ENCODE peak calls at places on chromosomes 2 and 18, in ten cellular contexts. J, Q, Z, A, B, N, T, E, H and I are unnamed samples.

GRCh38 chr2:233349005-233349998 is 5.0 kb upstream of the DGKD start:
- DNase-seq in J (no peak), Q (peak; percentile 0), Z (no peak), A (peak; percentile 68), B (peak; percentile 87), N (no peak), T (no peak), E (peak; percentile 70), H (no peak), I (no peak)

GRCh38 chr2:163231666-163232065 is 393.1 kb upstream of the KCNH7 start:
- DNase-seq in J (no peak), Q (no peak), Z (no peak), A (no peak), B (no peak), N (no peak), T (no peak), E (no peak), H (no peak), I (no peak)

GRCh38 chr2:240787521-240788472 is 32.2 kb downstream of the KIF1A start:
- DNase-seq in J (no peak), Q (no peak), Z (no peak), A (no peak), B (no peak), N (no peak), T (no peak), E (peak; percentile 4), H (no peak), I (no peak)

GRCh38 chr2:174664084-174664759 is 66.6 kb upstream of the WIPF1 start:
- DNase-seq in J (no peak), Q (no peak), Z (no peak), A (no peak), B (no peak), N (no peak), T (no peak), E (no peak), H (no peak), I (no peak)

GRCh38 chr2:45612265-45612664 is 1.2 kb upstream of the SRBD1 start:
- DNase-seq in J (no peak), Q (no peak), Z (no peak), A (no peak), B (no peak), N (no peak), T (no peak), E (no peak), H (no peak), I (no peak)

GRCh38 chr2:51995293-51995692 is 963.4 kb upstream of the NRXN1 start:
- DNase-seq in J (no peak), Q (no peak), Z (no peak), A (no peak), B (no peak), N (peak; percentile 88), T (no peak), E (no peak), H (no peak), I (no peak)

GRCh38 chr2:30373881-30374302 is 73.2 kb upstream of the LCLAT1 start:
- DNase-seq in J (no peak), Q (no peak), Z (peak; percentile 9), A (no peak), B (no peak), N (peak; percentile 64), T (no peak), E (no peak), H (peak; percentile 42), I (no peak)

GRCh38 chr2:9473985-9474360 is 378 bp upstream of the IAH1 start:
- DNase-seq in J (peak; percentile 46), Q (no peak), Z (peak; percentile 14), A (peak; percentile 68), B (no peak), N (peak; percentile 26), T (peak; percentile 65), E (peak; percentile 81), H (peak; percentile 69), I (peak; percentile 62)

GRCh38 chr2:10591207-10591606 is 98.6 kb downstream of the NOL10 start:
- DNase-seq in J (no peak), Q (no peak), Z (no peak), A (no peak), B (no peak), N (peak; percentile 14), T (no peak), E (no peak), H (no peak), I (no peak)

GRCh38 chr18:46264255-46264654 is 160.1 kb downstream of the HAUS1 start:
- DNase-seq in J (no peak), Q (no peak), Z (no peak), A (no peak), B (no peak), N (peak; percentile 41), T (peak; percentile 35), E (no peak), H (peak; percentile 37), I (no peak)

GRCh38 chr2:237497009-237497819 is 10.2 kb downstream of the MLPH start:
- DNase-seq in J (no peak), Q (no peak), Z (no peak), A (no peak), B (no peak), N (no peak), T (no peak), E (no peak), H (peak; percentile 76), I (no peak)

GRCh38 chr18:48934708-48935432 is 15.9 kb downstream of the SMAD7 start:
- DNase-seq in J (no peak), Q (no peak), Z (no peak), A (peak; percentile 60), B (peak; percentile 12), N (no peak), T (no peak), E (no peak), H (no peak), I (no peak)

GRCh38 chr2:61554604-61555003 is 16.4 kb upstream of the XPO1 start:
- DNase-seq in J (no peak), Q (no peak), Z (no peak), A (no peak), B (no peak), N (no peak), T (no peak), E (no peak), H (no peak), I (no peak)

GRCh38 chr2:232927793-232928563 is 57.9 kb downstream of the SNORC start:
- DNase-seq in J (no peak), Q (peak; percentile 10), Z (no peak), A (peak; percentile 60), B (no peak), N (no peak), T (no peak), E (peak; percentile 48), H (peak; percentile 94), I (peak; percentile 29)

GRCh38 chr2:40200516-40200915 is 251.4 kb downstream of the SLC8A1 start:
- DNase-seq in J (no peak), Q (no peak), Z (no peak), A (no peak), B (no peak), N (peak; percentile 40), T (no peak), E (no peak), H (no peak), I (no peak)

GRCh38 chr18:6249788-6250187 is 164.9 kb downstream of the L3MBTL4 start:
- DNase-seq in J (no peak), Q (no peak), Z (no peak), A (no peak), B (no peak), N (no peak), T (no peak), E (no peak), H (no peak), I (no peak)

GRCh38 chr2:231666171-231667095 is 41.9 kb upstream of the PTMA start:
- DNase-seq in J (peak; percentile 97), Q (no peak), Z (peak; percentile 90), A (peak; percentile 78), B (peak; percentile 94), N (peak; percentile 96), T (no peak), E (peak; percentile 87), H (peak; percentile 93), I (no peak)

GRCh38 chr18:50154420-50154819 is 40.5 kb downstream of the MYO5B start:
- DNase-seq in J (no peak), Q (no peak), Z (no peak), A (no peak), B (no peak), N (no peak), T (no peak), E (no peak), H (no peak), I (no peak)

GRCh38 chr2:23411752-23412431 is 26.9 kb downstream of the KLHL29 start:
- DNase-seq in J (no peak), Q (no peak), Z (no peak), A (no peak), B (no peak), N (peak; percentile 97), T (no peak), E (no peak), H (no peak), I (no peak)

GRCh38 chr2:138615257-138615656 is 113.7 kb downstream of the SPOPL start:
- DNase-seq in J (peak; percentile 96), Q (no peak), Z (no peak), A (no peak), B (no peak), N (no peak), T (no peak), E (no peak), H (no peak), I (no peak)

GRCh38 chr2:241009601-241010530 is 11.4 kb downstream of the SNED1 start:
- DNase-seq in J (no peak), Q (no peak), Z (no peak), A (peak; percentile 64), B (no peak), N (peak; percentile 94), T (peak; percentile 27), E (no peak), H (peak; percentile 94), I (peak; percentile 54)

GRCh38 chr2:46135936-46136335 is 161.3 kb upstream of the EPAS1 start:
- DNase-seq in J (no peak), Q (no peak), Z (no peak), A (no peak), B (no peak), N (no peak), T (no peak), E (no peak), H (no peak), I (no peak)

GRCh38 chr2:39913648-39914456 is 134.8 kb upstream of the THUMPD2 start:
- DNase-seq in J (peak; percentile 70), Q (peak; percentile 60), Z (peak; percentile 17), A (peak; percentile 48), B (peak; percentile 26), N (peak; percentile 68), T (no peak), E (no peak), H (peak; percentile 37), I (no peak)

GRCh38 chr2:50674876-50675275 is 357.1 kb downstream of the NRXN1 start:
- DNase-seq in J (no peak), Q (no peak), Z (peak; percentile 15), A (no peak), B (no peak), N (no peak), T (no peak), E (no peak), H (no peak), I (no peak)

GRCh38 chr2:46909153-46909552 is 6.5 kb downstream of the MCFD2 start:
- DNase-seq in J (no peak), Q (no peak), Z (no peak), A (no peak), B (no peak), N (no peak), T (no peak), E (no peak), H (no peak), I (no peak)

GRCh38 chr2:167342769-167343168 is 454.5 kb downstream of the XIRP2 start:
- DNase-seq in J (peak; percentile 40), Q (no peak), Z (no peak), A (no peak), B (no peak), N (no peak), T (no peak), E (no peak), H (no peak), I (no peak)

GRCh38 chr2:231642631-231643493 is 50.2 kb downstream of the TEX44 start:
- DNase-seq in J (peak; percentile 98), Q (peak; percentile 59), Z (no peak), A (peak; percentile 73), B (no peak), N (peak; percentile 98), T (peak; percentile 6), E (peak; percentile 30), H (peak; percentile 68), I (peak; percentile 82)

GRCh38 chr2:126761981-126762878 is 106.3 kb downstream of the GYPC start:
- DNase-seq in J (no peak), Q (no peak), Z (no peak), A (no peak), B (no peak), N (no peak), T (peak; percentile 67), E (no peak), H (no peak), I (peak; percentile 56)